ENCODE peak calls at places on chromosomes 12 and 14, in four cellular contexts. One of them, this sample, is unnamed.

GRCh38 chr12:96210376-96211055 is 16.3 kb downstream of the ELK3 start:
- DNase-seq in sigmoid colon: no peak
- DNase-seq in pancreas: no peak
- DNase-seq in fibroblast of the aortic adventitia: no peak
- DNase-seq in this sample: no peak

GRCh38 chr12:13175499-13175898 is 21.0 kb upstream of the EMP1 start:
- DNase-seq in pancreas: no peak
- DNase-seq in sigmoid colon: no peak
- DNase-seq in fibroblast of the aortic adventitia: peak; percentile 71
- DNase-seq in this sample: no peak

GRCh38 chr12:62698701-62699101 is 232.1 kb downstream of the MON2 start:
- DNase-seq in pancreas: no peak
- DNase-seq in sigmoid colon: no peak
- DNase-seq in fibroblast of the aortic adventitia: peak; percentile 92
- DNase-seq in this sample: peak; percentile 81

GRCh38 chr12:75662501-75663159 is 151.2 kb upstream of the KRR1 start:
- DNase-seq in sigmoid colon: no peak
- DNase-seq in pancreas: no peak
- DNase-seq in fibroblast of the aortic adventitia: peak; percentile 26
- DNase-seq in this sample: peak; percentile 62

GRCh38 chr14:53630336-53630735 is 326.3 kb downstream of the BMP4 start:
- DNase-seq in fibroblast of the aortic adventitia: no peak
- DNase-seq in sigmoid colon: no peak
- DNase-seq in pancreas: no peak
- DNase-seq in this sample: peak; percentile 12

GRCh38 chr12:93660996-93661395 is 16.2 kb upstream of the CRADD start:
- DNase-seq in fibroblast of the aortic adventitia: no peak
- DNase-seq in pancreas: no peak
- DNase-seq in sigmoid colon: no peak
- DNase-seq in this sample: no peak

GRCh38 chr14:24430682-24431568 is 1.2 kb downstream of the KHNYN start:
- DNase-seq in sigmoid colon: no peak
- DNase-seq in pancreas: peak; percentile 75
- DNase-seq in fibroblast of the aortic adventitia: peak; percentile 85
- DNase-seq in this sample: peak; percentile 40

GRCh38 chr14:54637829-54638446 is 71.0 kb downstream of the SAMD4A start:
- DNase-seq in sigmoid colon: no peak
- DNase-seq in pancreas: no peak
- DNase-seq in fibroblast of the aortic adventitia: peak; percentile 62
- DNase-seq in this sample: peak; percentile 51

GRCh38 chr12:131456301-131457027 is 254.4 kb upstream of the SFSWAP start:
- DNase-seq in pancreas: no peak
- DNase-seq in fibroblast of the aortic adventitia: no peak
- DNase-seq in sigmoid colon: no peak
- DNase-seq in this sample: no peak

GRCh38 chr14:62144863-62145262 is 382.6 kb downstream of the SNAPC1 start:
- DNase-seq in pancreas: no peak
- DNase-seq in sigmoid colon: no peak
- DNase-seq in fibroblast of the aortic adventitia: peak; percentile 19
- DNase-seq in this sample: peak; percentile 9

GRCh38 chr12:104477812-104478388 is 21.2 kb downstream of the CHST11 start:
- DNase-seq in sigmoid colon: no peak
- DNase-seq in pancreas: no peak
- DNase-seq in fibroblast of the aortic adventitia: no peak
- DNase-seq in this sample: no peak

GRCh38 chr14:67371247-67372148 is 11.4 kb downstream of the EIF2S1 start:
- DNase-seq in pancreas: no peak
- DNase-seq in sigmoid colon: no peak
- DNase-seq in fibroblast of the aortic adventitia: no peak
- DNase-seq in this sample: no peak

GRCh38 chr14:59565112-59565511 is 11.5 kb downstream of the CCDC175 start:
- DNase-seq in fibroblast of the aortic adventitia: no peak
- DNase-seq in sigmoid colon: no peak
- DNase-seq in pancreas: no peak
- DNase-seq in this sample: no peak

GRCh38 chr14:54713364-54713763 is 146.4 kb downstream of the SAMD4A start:
- DNase-seq in pancreas: no peak
- DNase-seq in fibroblast of the aortic adventitia: peak; percentile 88
- DNase-seq in sigmoid colon: no peak
- DNase-seq in this sample: peak; percentile 29

GRCh38 chr14:87332001-87332400 is 661.0 kb downstream of the GALC start:
- DNase-seq in pancreas: no peak
- DNase-seq in fibroblast of the aortic adventitia: peak; percentile 71
- DNase-seq in sigmoid colon: no peak
- DNase-seq in this sample: peak; percentile 46

DNA sequence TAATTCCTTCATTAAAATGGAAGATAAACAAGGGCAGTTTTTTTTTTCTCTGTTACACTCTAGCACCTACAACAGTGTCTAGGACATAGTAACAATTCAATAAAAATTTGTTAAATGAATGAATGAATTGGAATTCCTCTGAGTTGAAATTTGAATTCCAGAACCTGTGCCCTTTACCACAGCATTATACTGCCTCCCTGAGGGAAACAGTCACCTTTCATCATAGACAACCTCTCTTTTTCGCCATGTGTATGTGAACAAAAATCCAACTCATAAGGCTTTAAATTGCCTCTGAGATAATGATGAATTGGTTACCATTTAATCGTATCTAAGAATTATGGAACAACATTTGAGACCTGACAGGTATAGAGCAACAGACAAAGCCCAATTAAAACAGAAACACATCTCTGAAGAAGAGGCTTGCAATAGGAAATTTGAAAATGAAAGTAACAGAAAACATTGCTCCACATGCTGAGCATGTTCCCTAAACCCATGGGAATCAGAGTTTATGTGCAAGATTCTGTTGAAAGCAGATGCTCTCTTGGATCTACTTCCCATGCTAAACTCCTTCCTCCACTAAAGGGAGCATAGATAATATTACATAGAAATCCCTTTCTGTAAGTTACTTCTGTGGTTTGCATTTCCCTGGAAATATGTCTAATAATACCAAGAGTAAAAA is 657.8 kb downstream of the GALC start:
- DNase-seq in fibroblast of the aortic adventitia: peak; percentile 26
- DNase-seq in sigmoid colon: no peak
- DNase-seq in pancreas: no peak
- DNase-seq in this sample: no peak
- TF ChIP-seq CTCF in fibroblast of the aortic adventitia: no peak
- TF ChIP-seq CTCF in sigmoid colon: no peak
- TF ChIP-seq CTCF in pancreas: no peak
- TF ChIP-seq CTCF in this sample: peak; percentile 9

DNA sequence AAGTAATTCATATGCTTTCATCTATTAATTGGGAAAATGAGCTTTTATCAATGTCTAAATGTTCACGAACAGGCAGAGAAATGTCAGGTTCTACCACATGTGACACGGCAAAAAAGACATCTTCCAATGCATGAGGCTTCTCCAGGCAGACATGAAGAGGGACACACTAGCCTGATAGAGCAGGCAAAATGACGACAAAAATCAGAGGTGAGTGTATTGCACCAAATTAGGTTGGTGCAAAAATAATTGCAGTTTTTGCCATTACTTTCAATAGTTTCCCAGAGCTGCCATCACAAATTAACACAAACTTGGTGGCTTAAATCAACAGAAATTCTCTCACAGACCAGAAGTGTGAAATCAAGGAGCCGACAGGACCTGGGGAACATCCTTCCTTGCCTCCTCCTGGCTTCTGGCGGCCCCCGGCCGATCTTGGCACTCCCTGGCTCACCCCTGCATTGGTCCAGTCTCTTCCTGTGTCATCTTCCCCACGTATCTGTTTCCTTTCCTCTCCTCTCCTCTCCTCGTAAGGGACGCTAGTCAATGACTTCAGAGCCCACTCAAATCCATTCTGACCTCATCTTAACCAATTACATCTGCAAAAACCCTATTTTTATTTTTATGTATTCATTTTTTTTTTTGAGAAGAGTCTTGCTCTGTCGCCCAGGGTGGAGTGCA is 33.7 kb downstream of the FOXN3 start:
- DNase-seq in sigmoid colon: no peak
- DNase-seq in pancreas: no peak
- DNase-seq in fibroblast of the aortic adventitia: no peak
- DNase-seq in this sample: no peak
- H3K4me3 ChIP-seq in sigmoid colon: no peak overlapping the region
- H3K4me3 ChIP-seq in pancreas: no peak overlapping the region
- H3K4me3 ChIP-seq in fibroblast of the aortic adventitia: no peak overlapping the region
- H3K4me3 ChIP-seq in this sample: no peak overlapping the region

GRCh38 chr12:56317675-56318074 is 1.9 kb upstream of the CNPY2 start:
- DNase-seq in sigmoid colon: no peak
- DNase-seq in fibroblast of the aortic adventitia: no peak
- DNase-seq in pancreas: no peak
- DNase-seq in this sample: no peak
- TF ChIP-seq CTCF in sigmoid colon: no peak
- TF ChIP-seq CTCF in fibroblast of the aortic adventitia: no peak
- TF ChIP-seq CTCF in pancreas: no peak
- TF ChIP-seq CTCF in this sample: no peak

DNA sequence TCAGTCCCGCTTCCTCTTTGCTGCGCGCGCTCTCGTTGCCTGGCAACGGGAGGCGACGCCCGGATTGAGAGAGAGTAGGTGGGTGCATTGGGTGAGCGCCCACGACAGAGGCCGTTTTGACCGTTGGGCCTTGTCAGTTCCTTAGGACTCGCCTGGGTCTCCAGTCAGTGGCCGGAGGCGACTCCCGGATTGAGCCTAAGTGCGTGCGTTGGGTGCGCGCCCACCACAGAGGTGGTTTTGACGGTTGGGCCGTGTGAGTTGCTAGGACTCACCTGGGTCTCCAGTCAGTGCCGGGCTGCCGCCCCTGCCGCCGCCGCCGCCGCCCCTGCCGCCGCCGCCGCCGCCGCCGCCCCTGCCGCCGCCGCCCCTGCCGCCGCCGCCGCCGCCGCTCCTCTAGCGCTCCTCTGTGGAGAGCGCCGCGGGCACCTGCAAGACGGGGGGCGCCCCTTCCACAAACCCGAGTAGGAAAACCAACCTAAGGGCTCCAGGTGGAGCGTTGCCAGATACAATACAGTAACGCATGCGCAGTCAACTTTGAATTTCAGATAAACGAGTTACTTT is 37.2 kb downstream of the APOBEC1 start:
- DNase-seq in sigmoid colon: no peak
- DNase-seq in fibroblast of the aortic adventitia: no peak
- DNase-seq in pancreas: peak; percentile 57
- DNase-seq in this sample: no peak
- H3K4me3 ChIP-seq in sigmoid colon: no peak overlapping the region
- H3K4me3 ChIP-seq in fibroblast of the aortic adventitia: no peak overlapping the region
- H3K4me3 ChIP-seq in pancreas: no peak overlapping the region
- H3K4me3 ChIP-seq in this sample: no peak overlapping the region

DNA sequence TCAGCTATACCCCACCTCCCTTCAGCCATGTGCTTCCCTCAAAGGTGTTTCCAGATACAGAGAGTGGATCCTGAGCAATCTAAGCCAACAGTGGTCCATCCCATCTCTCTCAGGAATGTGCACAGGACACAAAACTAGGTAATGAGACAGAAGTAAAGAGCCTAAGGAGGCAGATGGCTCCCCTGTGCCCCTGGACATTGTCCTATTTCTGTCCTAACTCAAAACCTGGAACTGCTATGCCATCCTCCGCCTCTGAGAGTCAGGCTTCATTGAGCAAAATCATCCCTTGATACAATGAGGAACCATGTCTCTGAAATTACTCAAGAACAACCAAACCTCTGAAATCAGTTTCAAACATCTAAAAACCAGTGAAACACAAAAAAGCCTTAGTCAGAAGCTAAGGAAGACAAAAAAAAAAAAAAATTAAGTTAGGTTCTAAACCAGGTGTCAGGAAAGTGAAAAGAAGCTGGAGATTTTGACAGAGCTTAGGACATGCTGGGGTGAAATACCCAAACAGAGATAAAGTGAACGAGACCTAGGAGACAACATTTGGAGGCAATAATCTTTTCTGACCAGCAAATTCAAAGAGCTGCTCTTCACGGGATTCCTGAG is 200.3 kb upstream of the PLEKHG7 start:
- DNase-seq in sigmoid colon: no peak
- DNase-seq in fibroblast of the aortic adventitia: peak; percentile 11
- DNase-seq in pancreas: no peak
- DNase-seq in this sample: no peak
- TF ChIP-seq CTCF in sigmoid colon: no peak
- TF ChIP-seq CTCF in fibroblast of the aortic adventitia: peak; percentile 22
- TF ChIP-seq CTCF in pancreas: no peak
- TF ChIP-seq CTCF in this sample: no peak

DNA sequence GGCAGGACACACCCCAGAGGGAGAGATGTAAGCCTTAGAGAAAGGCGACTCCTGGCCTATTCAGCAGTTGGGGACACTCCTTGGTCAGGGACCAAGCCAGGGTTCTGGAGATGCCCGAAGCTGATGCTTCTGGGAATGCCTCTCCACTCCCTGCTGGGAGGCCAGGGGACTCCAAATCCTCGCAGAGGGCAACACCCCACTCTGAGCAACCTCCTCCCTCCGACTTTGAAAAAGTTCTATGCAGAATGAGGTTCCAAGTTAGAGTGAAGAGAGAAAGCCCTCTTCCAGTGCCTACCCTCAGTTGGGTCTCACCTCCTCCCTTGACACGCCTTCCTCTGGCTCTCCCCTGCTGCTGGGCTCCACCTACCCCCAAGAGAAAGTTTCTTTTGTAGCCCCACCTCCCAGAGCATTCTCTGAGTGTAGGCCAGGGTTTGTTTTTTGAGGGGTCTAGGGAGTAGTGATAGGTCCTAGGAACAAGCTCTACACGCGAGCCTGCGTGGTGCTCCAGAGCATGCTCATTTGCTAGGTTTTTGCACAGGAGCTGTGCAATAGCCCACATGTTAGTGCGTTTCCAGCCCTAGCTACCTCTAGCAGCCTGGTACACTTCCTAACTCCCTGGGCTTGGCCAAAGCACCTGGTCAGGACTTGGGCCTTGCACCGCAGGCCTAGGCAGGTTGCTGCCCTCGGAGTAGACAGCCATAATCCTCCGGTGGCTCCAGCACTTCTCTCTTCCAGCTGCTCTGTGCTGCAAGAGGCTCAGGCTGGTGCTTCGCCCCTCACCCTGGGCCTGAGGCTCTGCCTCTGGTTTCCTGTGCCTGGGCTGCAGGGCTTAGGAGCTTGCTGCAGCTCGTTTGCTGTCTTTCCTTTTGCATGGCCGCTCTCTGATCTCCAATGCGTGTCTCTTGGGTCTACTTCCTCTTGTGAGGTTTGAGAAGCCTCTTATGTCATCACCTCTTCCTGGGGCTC is 590 bp upstream of the CEBPE start:
- DNase-seq in pancreas: no peak
- DNase-seq in sigmoid colon: peak; percentile 55
- DNase-seq in fibroblast of the aortic adventitia: no peak
- DNase-seq in this sample: no peak
- H3K4me3 ChIP-seq in pancreas: no peak overlapping the region
- H3K4me3 ChIP-seq in sigmoid colon: no peak overlapping the region
- H3K4me3 ChIP-seq in fibroblast of the aortic adventitia: no peak overlapping the region
- H3K4me3 ChIP-seq in this sample: no peak overlapping the region

GRCh38 chr12:52171950-52172512 is 19.8 kb downstream of the KRT80 start:
- DNase-seq in fibroblast of the aortic adventitia: peak; percentile 51
- DNase-seq in sigmoid colon: no peak
- DNase-seq in pancreas: peak; percentile 85
- DNase-seq in this sample: no peak
- TF ChIP-seq CTCF in fibroblast of the aortic adventitia: peak; percentile 35
- TF ChIP-seq CTCF in sigmoid colon: no peak
- TF ChIP-seq CTCF in pancreas: no peak
- TF ChIP-seq CTCF in this sample: peak; percentile 49

GRCh38 chr14:74326369-74327152 is 21.7 kb upstream of the VRTN start:
- DNase-seq in sigmoid colon: no peak
- DNase-seq in pancreas: no peak
- DNase-seq in fibroblast of the aortic adventitia: no peak
- DNase-seq in this sample: no peak
- H3K4me3 ChIP-seq in sigmoid colon: no peak overlapping the region
- H3K4me3 ChIP-seq in pancreas: no peak overlapping the region
- H3K4me3 ChIP-seq in fibroblast of the aortic adventitia: no peak overlapping the region
- H3K4me3 ChIP-seq in this sample: no peak overlapping the region

This sample was measured in astrocyte of the spinal cord.